ENCODE peak calls at places on chromosome 12, in five cellular contexts. A is GM06990; G is NCI-H460; I is thoracic aorta; T is stimulated activated CD8-positive, alpha-beta memory T cell treated with anti-CD3 and anti-CD28 coated beads, Interleukin-2, amount 100 ng/mL, for 48 hours. C is an unnamed sample.

GRCh38 chr12:2640709-2641108 is 154.1 kb upstream of the FKBP4 start:
- DNase-seq in A (no peak), G (peak), I (peak), T (peak), C (peak)

GRCh38 chr12:51947597-51947996 is 3.9 kb upstream of the ACVR1B start:
- DNase-seq in A (no peak), G (no peak), I (no peak), T (no peak), C (no peak)

GRCh38 chr12:67667276-67668073 is 18.9 kb downstream of the DYRK2 start:
- DNase-seq in A (no peak), G (no peak), I (no peak), T (no peak), C (no peak)

GRCh38 chr12:53254816-53255545 is 13.1 kb upstream of the ESPL1 start:
- DNase-seq in A (no peak), G (no peak), I (no peak), T (no peak), C (no peak)

GRCh38 chr12:9707864-9708808 is 24.8 kb downstream of the CLECL1 start:
- DNase-seq in A (no peak), G (peak), I (no peak), T (peak), C (peak)

GRCh38 chr12:13004368-13004767 is 4.3 kb upstream of the HEBP1 start:
- DNase-seq in A (no peak), G (no peak), I (no peak), T (no peak), C (no peak)

GRCh38 chr12:15563683-15564082 is 225.5 kb downstream of the EPS8 start:
- DNase-seq in A (no peak), G (no peak), I (no peak), T (no peak), C (no peak)

GRCh38 chr12:44031472-44032185 is 195.7 kb downstream of the TMEM117 start:
- DNase-seq in A (no peak), G (no peak), I (no peak), T (no peak), C (peak)

GRCh38 chr12:96447256-96447655 is 42.1 kb upstream of the CFAP54 start:
- DNase-seq in A (no peak), G (no peak), I (no peak), T (no peak), C (no peak)

GRCh38 chr12:27095346-27095745 is 13.0 kb upstream of the C12orf71 start:
- DNase-seq in A (no peak), G (no peak), I (no peak), T (no peak), C (no peak)

GRCh38 chr12:11969437-11970154 is 101.1 kb upstream of the BCL2L14 start:
- DNase-seq in A (peak), G (no peak), I (no peak), T (no peak), C (no peak)

GRCh38 chr12:126069549-126070165 is 1004.4 kb downstream of the AACS start:
- DNase-seq in A (no peak), G (peak), I (no peak), T (peak), C (peak)

GRCh38 chr12:97754306-97754705 is 291.7 kb downstream of the RMST start:
- DNase-seq in A (peak), G (no peak), I (no peak), T (no peak), C (no peak)

GRCh38 chr12:6958609-6959375 is 7.6 kb downstream of the PTPN6 start:
- DNase-seq in A (peak), G (no peak), I (no peak), T (no peak), C (no peak)

GRCh38 chr12:87772401-87772800 is 256.8 kb downstream of the C12orf50 start:
- DNase-seq in A (no peak), G (no peak), I (no peak), T (no peak), C (no peak)